ENCODE peak calls at places on chromosomes 5 and 9, in four cellular contexts. T is pancreas, Y is HCT116, W is GM23338. V is an unnamed sample.

GRCh38 chr9:128341435-128341849 is 1.1 kb downstream of the SLC27A4 start:
- DNase-seq in T (peak; percentile 57), Y (peak; percentile 79), W (peak; percentile 93), V (peak; percentile 46)

GRCh38 chr5:139395844-139396640 is 1.1 kb upstream of the PROB1 start:
- DNase-seq in T (no peak), Y (no peak), W (no peak), V (no peak)

GRCh38 chr9:116387934-116388714 is 234.5 kb downstream of the PAPPA start:
- DNase-seq in T (no peak), Y (no peak), W (no peak), V (no peak)

GRCh38 chr9:20753761-20754160 is 69.7 kb downstream of the FOCAD start:
- DNase-seq in T (no peak), Y (no peak), W (no peak), V (no peak)

GRCh38 chr5:83265318-83265717 is 188.0 kb downstream of the XRCC4 start:
- DNase-seq in T (peak; percentile 18), Y (no peak), W (no peak), V (no peak)

GRCh38 chr9:35555246-35555701 is 49.8 kb upstream of the TESK1 start:
- DNase-seq in T (no peak), Y (no peak), W (no peak), V (no peak)

GRCh38 chr9:112061152-112061740 is 113.9 kb downstream of the SUSD1 start:
- DNase-seq in T (no peak), Y (peak; percentile 61), W (no peak), V (peak; percentile 73)

GRCh38 chr5:170632985-170633234 is 129.1 kb downstream of the KCNIP1 start:
- DNase-seq in T (peak; percentile 62), Y (no peak), W (peak; percentile 89), V (peak; percentile 77)

GRCh38 chr5:43121565-43122484 is 1.1 kb downstream of the ZNF131 start:
- DNase-seq in T (no peak), Y (no peak), W (peak; percentile 65), V (no peak)

GRCh38 chr5:102766295-102767090 is 11.4 kb downstream of the PAM start:
- DNase-seq in T (no peak), Y (no peak), W (no peak), V (no peak)

GRCh38 chr5:8814081-8814480 is 731.8 kb downstream of the SEMA5A start:
- DNase-seq in T (no peak), Y (no peak), W (no peak), V (no peak)

GRCh38 chr9:130088056-130088455 is 34.4 kb downstream of the GPR107 start:
- DNase-seq in T (no peak), Y (no peak), W (no peak), V (no peak)

GRCh38 chr5:137498736-137499505 is at the start of gene SPOCK1:
- DNase-seq in T (peak; percentile 82), Y (peak; percentile 12), W (peak; percentile 90), V (peak; percentile 69)

GRCh38 chr9:81724242-81724889 is 35.0 kb upstream of the TLE1 start:
- DNase-seq in T (no peak), Y (no peak), W (no peak), V (peak; percentile 60)

GRCh38 chr5:80072103-80073073 is 37.2 kb downstream of the THBS4 start:
- DNase-seq in T (no peak), Y (no peak), W (no peak), V (no peak)

GRCh38 chr9:132486706-132487350 is 76.8 kb downstream of the CFAP77 start:
- DNase-seq in T (no peak), Y (no peak), W (no peak), V (no peak)

GRCh38 chr5:40823459-40823858 is 11.6 kb downstream of the RPL37 start:
- DNase-seq in T (no peak), Y (no peak), W (no peak), V (no peak)

GRCh38 chr9:131837836-131838235 is 98.0 kb upstream of the RAPGEF1 start:
- DNase-seq in T (no peak), Y (no peak), W (no peak), V (no peak)

GRCh38 chr5:33850100-33850594 is 41.6 kb downstream of the ADAMTS12 start:
- DNase-seq in T (no peak), Y (no peak), W (peak; percentile 48), V (no peak)

GRCh38 chr9:126420148-126420547 is 93.5 kb downstream of the MVB12B start:
- DNase-seq in T (no peak), Y (no peak), W (no peak), V (no peak)

GRCh38 chr9:131851414-131851813 is 111.5 kb upstream of the RAPGEF1 start:
- DNase-seq in T (no peak), Y (no peak), W (no peak), V (no peak)

GRCh38 chr9:133490865-133491655 is 12.2 kb upstream of the SLC2A6 start:
- DNase-seq in T (no peak), Y (no peak), W (no peak), V (no peak)

GRCh38 chr5:57650360-57651069 is 167.9 kb upstream of the ACTBL2 start:
- DNase-seq in T (peak; percentile 8), Y (peak; percentile 57), W (peak; percentile 86), V (no peak)

GRCh38 chr5:124234022-124234899 is 512.2 kb downstream of the ZNF608 start:
- DNase-seq in T (no peak), Y (no peak), W (peak; percentile 25), V (no peak)

GRCh38 chr5:172188033-172188892 is at the start of gene STK10:
- DNase-seq in T (peak; percentile 94), Y (peak; percentile 75), W (peak; percentile 93), V (peak; percentile 91)

GRCh38 chr5:122730037-122730436 is 44.8 kb upstream of the SNX2 start:
- DNase-seq in T (no peak), Y (no peak), W (no peak), V (no peak)

GRCh38 chr5:74629326-74629725 is 11.2 kb downstream of the ENC1 start:
- DNase-seq in T (no peak), Y (no peak), W (no peak), V (no peak)

GRCh38 chr5:151648089-151648488 is 38.6 kb downstream of the SPARC start:
- DNase-seq in T (no peak), Y (no peak), W (no peak), V (no peak)

GRCh38 chr9:14405176-14405575 is 91.2 kb upstream of the NFIB start:
- DNase-seq in T (no peak), Y (no peak), W (no peak), V (no peak)

GRCh38 chr5:11234501-11234911 is 473.5 kb upstream of the DAP start:
- DNase-seq in T (no peak), Y (no peak), W (no peak), V (peak; percentile 22)

GRCh38 chr9:134744542-134745295 is 103.1 kb downstream of the COL5A1 start:
- DNase-seq in T (no peak), Y (no peak), W (no peak), V (no peak)
- TF ChIP-seq CTCF in T (no peak), Y (no peak), W (no peak), V (no peak)

GRCh38 chr5:136276087-136276486 is 83.1 kb upstream of the SMIM32 start:
- DNase-seq in T (no peak), Y (no peak), W (no peak), V (no peak)
- H3K27ac ChIP-seq in T (no peak overlapping the region), Y (no peak overlapping the region), W (no peak overlapping the region), V (no peak overlapping the region)

GRCh38 chr5:37248970-37249819 is at the start of gene CPLANE1:
- DNase-seq in T (peak; percentile 82), Y (no peak), W (peak; percentile 90), V (peak; percentile 73)
- TF ChIP-seq CTCF in T (no peak), Y (peak; percentile 10), W (no peak), V (no peak)

GRCh38 chr5:149151717-149152116 is 10.4 kb downstream of the ABLIM3 start:
- DNase-seq in T (no peak), Y (no peak), W (peak; percentile 39), V (no peak)
- H3K27ac ChIP-seq in T (no peak overlapping the region), Y (no peak overlapping the region), W (no peak overlapping the region), V (no peak overlapping the region)

DNA sequence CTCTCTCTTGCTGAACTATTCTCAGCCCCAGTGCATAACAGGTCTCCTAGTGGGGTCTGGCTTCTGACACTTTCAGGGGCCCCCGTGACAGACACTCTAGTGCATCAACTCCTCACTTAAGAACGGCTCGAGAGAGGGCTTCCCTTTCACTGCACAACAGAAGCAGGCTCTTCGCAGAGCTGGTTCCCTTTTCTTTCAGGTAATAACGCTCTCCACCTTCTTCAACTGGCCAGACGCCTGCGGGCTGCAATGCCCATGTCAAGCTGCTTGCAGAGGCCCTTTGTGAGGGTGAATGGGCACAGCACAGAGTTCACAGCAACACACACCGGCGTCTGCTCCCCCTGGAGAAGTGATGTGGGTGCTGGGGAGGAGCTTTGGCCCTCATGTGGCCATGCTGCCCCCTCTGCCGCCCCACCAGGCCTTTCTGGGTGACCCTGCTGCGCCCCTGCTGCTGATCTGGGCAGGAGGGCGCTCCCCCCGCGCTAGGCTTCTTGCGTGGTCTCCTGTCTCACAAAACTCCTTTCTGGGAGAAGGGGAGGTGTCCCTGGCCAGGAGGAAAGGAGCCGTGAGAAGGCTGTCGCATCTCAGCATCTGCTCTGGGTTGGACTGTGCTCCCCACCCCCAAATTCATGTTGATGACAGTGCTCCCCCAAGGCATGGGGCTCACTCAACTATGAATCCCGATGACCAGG is 2.4 kb downstream of the MRPL36 start:
- DNase-seq in T (no peak), Y (no peak), W (no peak), V (no peak)
- TF ChIP-seq CTCF in T (no peak), Y (no peak), W (no peak), V (no peak)